ENCODE peak calls at places on chromosomes 5 and 9, in nine cellular contexts. A, I, N, M, S, G, R, J and B are unnamed samples.

GRCh38 chr9:137918331-137919094 is 40.9 kb downstream of the CACNA1B start:
- DNase-seq in N (no peak), S (no peak), M (no peak), J (no peak), G (no peak), R (no peak), I (no peak), A (no peak), B (no peak)

GRCh38 chr9:137310190-137311052 is 8.3 kb upstream of the NRARP start:
- DNase-seq in G (no peak), A (no peak), R (peak; percentile 41), J (no peak), M (no peak), S (no peak), I (no peak), N (no peak), B (no peak)

GRCh38 chr5:180096616-180097015 is 25.1 kb upstream of the RNF130 start:
- DNase-seq in J (no peak), N (no peak), G (no peak), R (no peak), S (no peak), M (no peak), A (no peak), I (no peak), B (no peak)

GRCh38 chr9:37941253-37941652 is 37.3 kb upstream of the SLC25A51 start:
- DNase-seq in N (no peak), A (no peak), R (no peak), S (no peak), J (no peak), G (no peak), M (no peak), I (no peak), B (no peak)

GRCh38 chr5:14775857-14776256 is 95.7 kb downstream of the ANKH start:
- DNase-seq in I (no peak), G (no peak), R (no peak), S (no peak), N (no peak), M (peak; percentile 50), J (no peak), A (peak; percentile 14), B (no peak)

GRCh38 chr5:150510460-150511263 is 2.7 kb downstream of the NDST1 start:
- DNase-seq in A (no peak), R (no peak), N (no peak), G (no peak), I (no peak), J (no peak), M (no peak), S (no peak), B (no peak)

GRCh38 chr9:114078021-114078780 is at the start of gene AMBP:
- DNase-seq in N (no peak), R (no peak), G (no peak), A (no peak), J (no peak), S (no peak), M (no peak), I (no peak), B (no peak)

GRCh38 chr5:167716376-167716775 is 575.1 kb upstream of the WWC1 start:
- DNase-seq in A (no peak), G (no peak), R (no peak), J (no peak), N (no peak), M (no peak), S (no peak), I (no peak), B (no peak)

GRCh38 chr5:15183520-15183919 is 311.9 kb upstream of the ANKH start:
- DNase-seq in J (no peak), R (no peak), S (no peak), I (no peak), N (no peak), M (no peak), G (no peak), A (peak; percentile 5), B (no peak)

GRCh38 chr5:76660360-76660759 is 37.2 kb upstream of the F2RL2 start:
- DNase-seq in A (no peak), S (no peak), N (no peak), J (no peak), I (no peak), R (no peak), M (no peak), G (no peak), B (no peak)

GRCh38 chr5:66807743-66808142 is 211.6 kb downstream of the MAST4 start:
- DNase-seq in S (no peak), R (no peak), A (peak; percentile 32), N (no peak), I (no peak), M (peak; percentile 47), G (no peak), J (no peak), B (no peak)

GRCh38 chr9:78130004-78130403 is 98.4 kb upstream of the GNAQ start:
- DNase-seq in G (no peak), J (no peak), S (no peak), M (peak; percentile 29), I (no peak), N (no peak), R (no peak), A (no peak), B (no peak)